ENCODE peak calls at places on chromosomes 3 and 15, in seven cellular contexts. X is tibial artery, I is cardiac fibroblast, T is GM12865, Z is nephron progenitor cell, J is lower leg skin, P is GM10248. Q is an unnamed sample.

GRCh38 chr3:112931737-112932521 is 43.0 kb downstream of the CD200R1 start:
- DNase-seq in Z (no peak), X (no peak), I (no peak), P (no peak), J (no peak), T (no peak), Q (peak; percentile 24)

GRCh38 chr3:111128884-111129283 is 57.3 kb downstream of the NECTIN3 start:
- DNase-seq in J (no peak), T (no peak), P (no peak), X (no peak), Z (no peak), I (no peak), Q (no peak)

GRCh38 chr3:42705039-42705767 is 2.6 kb upstream of the HHATL start:
- DNase-seq in T (no peak), Z (no peak), J (peak; percentile 69), P (no peak), I (no peak), X (peak; percentile 66), Q (peak; percentile 7)

GRCh38 chr15:70512772-70513362 is 250.5 kb downstream of the UACA start:
- DNase-seq in P (peak; percentile 82), X (no peak), T (peak; percentile 91), J (no peak), I (peak; percentile 80), Z (no peak), Q (no peak)

GRCh38 chr15:82530606-82531379 is 9.5 kb downstream of the RPS17 start:
- DNase-seq in J (peak; percentile 91), I (peak; percentile 70), X (peak; percentile 74), T (peak; percentile 83), P (peak; percentile 71), Z (peak; percentile 83), Q (peak; percentile 75)

GRCh38 chr3:52473031-52473430 is 17.6 kb downstream of the NISCH start:
- DNase-seq in X (no peak), J (no peak), T (no peak), I (no peak), Z (no peak), P (no peak), Q (no peak)

GRCh38 chr15:67110958-67111864 is 45.8 kb downstream of the SMAD3 start:
- DNase-seq in Z (no peak), I (peak; percentile 59), X (no peak), T (peak; percentile 32), J (no peak), P (no peak), Q (no peak)

GRCh38 chr3:49112262-49112661 is 7.7 kb upstream of the QARS1 start:
- DNase-seq in I (no peak), X (no peak), J (no peak), Z (no peak), P (no peak), T (no peak), Q (no peak)

GRCh38 chr15:84400820-84401219 is 165.2 kb downstream of the GOLGA6L4 start:
- DNase-seq in J (peak; percentile 70), I (no peak), T (no peak), P (no peak), Z (no peak), X (no peak), Q (no peak)

GRCh38 chr3:191369081-191370010 is 39.0 kb upstream of the UTS2B start:
- DNase-seq in Z (no peak), I (peak; percentile 49), J (no peak), P (no peak), X (no peak), T (no peak), Q (no peak)

GRCh38 chr15:89101302-89102191 is 13.3 kb downstream of the ABHD2 start:
- DNase-seq in I (peak; percentile 99), Z (no peak), J (peak; percentile 89), P (peak; percentile 19), T (peak; percentile 42), X (peak; percentile 95), Q (peak; percentile 89)

GRCh38 chr3:119173325-119173724 is at the start of gene UPK1B:
- DNase-seq in T (no peak), I (no peak), X (no peak), J (no peak), Z (peak; percentile 42), P (no peak), Q (no peak)

DNA sequence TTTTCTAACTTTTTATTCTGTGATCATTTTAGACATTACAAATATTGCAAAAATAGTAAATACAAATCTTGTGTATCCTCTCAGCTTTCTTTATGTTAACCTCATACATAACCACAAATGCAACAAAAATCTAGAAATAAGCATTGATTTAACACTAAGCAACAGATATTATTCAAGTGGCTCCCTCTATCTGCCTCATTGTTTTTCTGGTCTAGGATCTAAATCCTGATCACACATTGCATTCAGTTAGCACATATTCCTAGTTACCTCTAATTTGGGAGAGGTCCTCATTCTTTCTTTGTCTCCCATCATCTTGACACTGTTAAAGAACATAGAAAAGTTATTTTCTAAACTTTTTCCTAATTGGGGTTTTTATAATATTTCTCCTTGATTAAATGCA is 1126.0 kb downstream of the ROBO2 start:
- DNase-seq in J (no peak), T (no peak), X (no peak), P (no peak), I (peak; percentile 16), Z (no peak), Q (no peak)
- TF ChIP-seq CTCF in J (no peak), T (no peak), X (no peak), P (no peak), I (peak; percentile 29), Z (no peak), Q (no peak)

GRCh38 chr3:36814776-36815175 is 50.4 kb upstream of the DCLK3 start:
- DNase-seq in T (no peak), Z (no peak), X (no peak), J (no peak), P (no peak), I (no peak), Q (no peak)
- TF ChIP-seq CTCF in T (peak; percentile 22), Z (peak; percentile 13), X (no peak), J (no peak), P (no peak), I (peak; percentile 32), Q (no peak)

GRCh38 chr15:85604194-85604593 is 190.5 kb downstream of the KLHL25 start:
- DNase-seq in Z (no peak), P (no peak), J (no peak), X (no peak), T (no peak), I (no peak), Q (no peak)
- TF ChIP-seq CTCF in Z (no peak), P (no peak), J (no peak), X (no peak), T (no peak), I (no peak), Q (no peak)

GRCh38 chr15:44286814-44287555 is 1.5 kb upstream of the GOLM2 start:
- DNase-seq in Z (no peak), T (no peak), P (no peak), X (no peak), J (no peak), I (peak; percentile 13), Q (no peak)
- TF ChIP-seq CTCF in Z (no peak), T (no peak), P (no peak), X (peak; percentile 26), J (no peak), I (peak; percentile 21), Q (no peak)

GRCh38 chr15:63022181-63022580 is 20.4 kb upstream of the TPM1 start:
- DNase-seq in T (no peak), I (no peak), Z (no peak), P (no peak), X (no peak), J (peak; percentile 32), Q (no peak)

GRCh38 chr15:63020128-63020527 is 22.4 kb upstream of the TPM1 start:
- DNase-seq in J (no peak), T (no peak), I (no peak), X (no peak), P (no peak), Z (no peak), Q (no peak)

GRCh38 chr15:63021031-63021430 is 21.5 kb upstream of the TPM1 start:
- DNase-seq in I (no peak), Z (no peak), X (no peak), T (no peak), J (peak; percentile 34), P (no peak), Q (no peak)

GRCh38 chr15:63018639-63019038 is 23.9 kb upstream of the TPM1 start:
- DNase-seq in X (no peak), Z (no peak), P (no peak), I (peak; percentile 91), J (peak; percentile 45), T (no peak), Q (no peak)

GRCh38 chr15:63019539-63020109 is 22.9 kb upstream of the TPM1 start:
- DNase-seq in T (no peak), Z (peak; percentile 45), P (no peak), J (peak; percentile 73), X (no peak), I (peak; percentile 95), Q (no peak)
- TF ChIP-seq CTCF in T (no peak), Z (no peak), P (no peak), J (no peak), X (no peak), I (no peak), Q (no peak)

GRCh38 chr15:39579487-39580116 is 1.3 kb upstream of the THBS1 start:
- DNase-seq in P (no peak), Z (peak; percentile 63), J (peak; percentile 92), T (peak; percentile 80), I (peak; percentile 92), X (peak; percentile 84), Q (peak; percentile 83)
- TF ChIP-seq CTCF in P (no peak), Z (no peak), J (no peak), T (no peak), I (no peak), X (no peak), Q (no peak)